ENCODE peak calls at places on chromosomes 3 and 15, in seven cellular contexts. Z is memory B cell, X is progenitor cell of endocrine pancreas, A is A549, E is hypothalamus, O is activated T-cell treated with anti-CD3 and anti-CD28 coated beads for 1 hour, R is AG09309. H is an unnamed sample.

GRCh38 chr3:45214061-45214680 is 11.9 kb downstream of the TMEM158 start:
- DNase-seq in E (no peak), Z (no peak), R (no peak), A (no peak), O (no peak), X (no peak), H (no peak)

GRCh38 chr15:70121656-70122297 is 24.1 kb upstream of the TLE3 start:
- DNase-seq in Z (no peak), O (no peak), E (no peak), A (no peak), X (no peak), R (peak; percentile 51), H (peak; percentile 72)

GRCh38 chr3:152828075-152828840 is 6.7 kb upstream of the P2RY1 start:
- DNase-seq in R (no peak), E (no peak), Z (no peak), A (no peak), X (no peak), O (no peak), H (no peak)

GRCh38 chr15:66454143-66454542 is 43.4 kb downstream of the SNAPC5 start:
- DNase-seq in X (no peak), O (no peak), Z (no peak), E (no peak), A (no peak), R (no peak), H (no peak)

GRCh38 chr3:41317718-41318117 is 118.4 kb downstream of the CTNNB1 start:
- DNase-seq in X (no peak), R (peak; percentile 32), Z (no peak), O (no peak), A (no peak), E (no peak), H (no peak)

GRCh38 chr3:50608278-50608677 is 3.3 kb downstream of the CISH start:
- DNase-seq in Z (no peak), A (no peak), E (no peak), X (no peak), R (no peak), O (no peak), H (no peak)

GRCh38 chr15:78838480-78838879 is 27.2 kb upstream of the ADAMTS7 start:
- DNase-seq in E (no peak), Z (no peak), A (no peak), O (no peak), X (no peak), R (no peak), H (no peak)

GRCh38 chr3:87335931-87336330 is 59.5 kb upstream of the POU1F1 start:
- DNase-seq in O (no peak), X (no peak), A (no peak), Z (no peak), R (no peak), E (no peak), H (peak; percentile 7)

GRCh38 chr3:46966811-46967210 is 9.7 kb downstream of the CCDC12 start:
- DNase-seq in Z (no peak), O (no peak), A (no peak), E (no peak), R (no peak), X (no peak), H (peak; percentile 3)

GRCh38 chr3:16419640-16420039 is 93.9 kb downstream of the RFTN1 start:
- DNase-seq in Z (no peak), E (no peak), R (no peak), A (no peak), X (no peak), O (no peak), H (no peak)

GRCh38 chr3:3110299-3110630 is at the start of gene IL5RA:
- DNase-seq in O (no peak), Z (peak; percentile 27), R (no peak), A (no peak), X (no peak), E (no peak), H (peak; percentile 64)

GRCh38 chr3:149678365-149678948 is 20.6 kb upstream of the WWTR1 start:
- DNase-seq in E (no peak), X (no peak), A (no peak), Z (no peak), O (no peak), R (no peak), H (peak; percentile 33)

GRCh38 chr15:22918056-22918455 is 62.1 kb downstream of the CYFIP1 start:
- DNase-seq in E (no peak), O (no peak), A (no peak), Z (no peak), R (no peak), X (no peak), H (no peak)

GRCh38 chr3:197541756-197542539 is 13.8 kb downstream of the BDH1 start:
- DNase-seq in R (no peak), O (no peak), X (no peak), Z (no peak), E (peak; percentile 39), A (no peak), H (no peak)

GRCh38 chr3:100634493-100635272 is 25.3 kb downstream of the ADGRG7 start:
- DNase-seq in O (no peak), R (no peak), Z (peak; percentile 12), A (no peak), E (no peak), X (no peak), H (peak; percentile 50)

GRCh38 chr3:99659032-99659431 is 20.6 kb downstream of the COL8A1 start:
- DNase-seq in O (no peak), Z (no peak), R (peak; percentile 99), X (no peak), E (no peak), A (no peak), H (no peak)

GRCh38 chr3:177606891-177607290 is 409.6 kb upstream of the TBL1XR1 start:
- DNase-seq in E (no peak), R (no peak), X (no peak), A (no peak), Z (no peak), O (no peak), H (peak; percentile 70)

GRCh38 chr15:81795899-81796298 is 249.9 kb downstream of the MEX3B start:
- DNase-seq in O (no peak), R (no peak), X (no peak), E (no peak), Z (no peak), A (no peak), H (no peak)

GRCh38 chr15:71591057-71591456 is 219.3 kb upstream of the NR2E3 start:
- DNase-seq in X (no peak), E (no peak), Z (no peak), A (peak; percentile 26), O (no peak), R (no peak), H (no peak)

GRCh38 chr3:108472011-108472591 is 38.3 kb downstream of the MYH15 start:
- DNase-seq in A (peak; percentile 53), R (peak; percentile 79), E (no peak), Z (no peak), X (no peak), O (no peak), H (peak; percentile 61)

GRCh38 chr15:66233487-66234415 is 19.8 kb downstream of the MEGF11 start:
- DNase-seq in X (no peak), A (no peak), R (peak; percentile 3), Z (no peak), O (no peak), E (no peak), H (peak; percentile 46)

GRCh38 chr3:114370537-114371174 is 76.8 kb downstream of the TIGIT start:
- DNase-seq in X (no peak), O (no peak), A (no peak), Z (no peak), R (no peak), E (no peak), H (no peak)

GRCh38 chr15:31840849-31841476 is 189.4 kb upstream of the CHRNA7 start:
- DNase-seq in X (no peak), Z (no peak), E (no peak), O (no peak), R (no peak), A (no peak), H (peak; percentile 2)

GRCh38 chr3:8329598-8329997 is 172.0 kb upstream of the LMCD1 start:
- DNase-seq in Z (no peak), O (no peak), R (no peak), A (no peak), X (no peak), E (no peak), H (no peak)

GRCh38 chr15:72774696-72775383 is 8.7 kb downstream of the ADPGK start:
- DNase-seq in E (no peak), R (no peak), Z (no peak), A (no peak), X (no peak), O (no peak), H (no peak)

GRCh38 chr15:90780916-90781315 is 63.8 kb downstream of the BLM start:
- DNase-seq in X (no peak), E (no peak), R (no peak), A (no peak), O (no peak), Z (no peak), H (no peak)

GRCh38 chr3:126716057-126716456 is 12.0 kb downstream of the CHCHD6 start:
- DNase-seq in Z (no peak), A (no peak), X (no peak), O (no peak), E (no peak), R (no peak), H (no peak)

GRCh38 chr3:138898301-138898700 is 48.6 kb downstream of the FOXL2 start:
- DNase-seq in R (peak; percentile 40), Z (no peak), X (no peak), E (no peak), A (no peak), O (no peak), H (no peak)

GRCh38 chr3:89533320-89533719 is 425.9 kb downstream of the EPHA3 start:
- DNase-seq in O (no peak), R (no peak), X (no peak), Z (no peak), E (no peak), A (no peak), H (no peak)

GRCh38 chr3:156630081-156630772 is 44.2 kb upstream of the TIPARP start:
- DNase-seq in E (no peak), A (no peak), O (no peak), X (no peak), Z (no peak), R (no peak), H (peak; percentile 49)

GRCh38 chr3:171181907-171182690 is 155.6 kb upstream of the SLC2A2 start:
- DNase-seq in E (no peak), Z (no peak), A (no peak), R (no peak), X (no peak), O (no peak), H (no peak)

GRCh38 chr3:191330309-191330712 is at the start of gene UTS2B:
- DNase-seq in O (no peak), X (no peak), A (no peak), Z (no peak), E (no peak), R (peak; percentile 35), H (peak; percentile 48)

GRCh38 chr15:55969582-55969981 is 23.8 kb downstream of the NEDD4 start:
- DNase-seq in X (no peak), R (no peak), O (no peak), Z (no peak), A (no peak), E (no peak), H (no peak)

GRCh38 chr3:141875893-141876380 is 506 bp upstream of the ATP1B3 start:
- DNase-seq in R (no peak), A (peak; percentile 27), O (peak; percentile 64), E (peak; percentile 69), X (peak; percentile 19), Z (peak; percentile 71), H (peak; percentile 82)

GRCh38 chr3:115022835-115023398 is 124.2 kb downstream of the ZBTB20 start:
- DNase-seq in E (no peak), A (no peak), O (no peak), X (no peak), Z (no peak), R (no peak), H (peak; percentile 30)

H was measured in NCI-H69.